ENCODE peak calls at places on chromosomes 13 and 19, in five cellular contexts. R is H1, Q is HepG2, E is GM12878, C is K562. L is an unnamed sample.

GRCh38 chr13:109665781-109666249 is 120.6 kb downstream of the IRS2 start:
- DNase-seq in C (no peak), E (no peak), R (no peak), Q (no peak), L (no peak)

GRCh38 chr19:4555657-4556561 is 3.6 kb downstream of the SEMA6B start:
- DNase-seq in Q (no peak), R (peak), C (peak), E (no peak), L (no peak)

GRCh38 chr13:46207828-46208227 is 3.9 kb upstream of the LRRC63 start:
- DNase-seq in C (no peak), Q (no peak), E (no peak), R (no peak), L (no peak)

GRCh38 chr19:9597027-9597426 is 12.7 kb upstream of the ZNF121 start:
- DNase-seq in E (no peak), Q (no peak), C (no peak), R (no peak), L (no peak)

GRCh38 chr13:36815069-36815468 is 4.0 kb upstream of the RFXAP start:
- DNase-seq in Q (peak), E (no peak), C (peak), R (no peak), L (no peak)

GRCh38 chr19:55301459-55302331 is 17.9 kb downstream of the BRSK1 start:
- DNase-seq in R (peak), E (peak), Q (peak), C (peak), L (peak)

GRCh38 chr13:114231886-114232285 is 2.8 kb upstream of the CDC16 start:
- DNase-seq in Q (no peak), C (no peak), R (no peak), E (no peak), L (no peak)

GRCh38 chr19:51018745-51019543 is 565 bp downstream of the KLK10 start:
- DNase-seq in E (no peak), Q (no peak), R (peak), C (no peak), L (no peak)

GRCh38 chr13:66689628-66690027 is 540.5 kb downstream of the PCDH9 start:
- DNase-seq in E (no peak), Q (no peak), C (no peak), R (no peak), L (no peak)

GRCh38 chr13:25171170-25171516 is 945 bp downstream of the AMER2 start:
- DNase-seq in R (no peak), Q (no peak), E (no peak), C (no peak), L (no peak)

GRCh38 chr19:11058246-11059030 is 30.8 kb upstream of the LDLR start:
- DNase-seq in C (no peak), Q (no peak), R (no peak), E (no peak), L (no peak)

DNA sequence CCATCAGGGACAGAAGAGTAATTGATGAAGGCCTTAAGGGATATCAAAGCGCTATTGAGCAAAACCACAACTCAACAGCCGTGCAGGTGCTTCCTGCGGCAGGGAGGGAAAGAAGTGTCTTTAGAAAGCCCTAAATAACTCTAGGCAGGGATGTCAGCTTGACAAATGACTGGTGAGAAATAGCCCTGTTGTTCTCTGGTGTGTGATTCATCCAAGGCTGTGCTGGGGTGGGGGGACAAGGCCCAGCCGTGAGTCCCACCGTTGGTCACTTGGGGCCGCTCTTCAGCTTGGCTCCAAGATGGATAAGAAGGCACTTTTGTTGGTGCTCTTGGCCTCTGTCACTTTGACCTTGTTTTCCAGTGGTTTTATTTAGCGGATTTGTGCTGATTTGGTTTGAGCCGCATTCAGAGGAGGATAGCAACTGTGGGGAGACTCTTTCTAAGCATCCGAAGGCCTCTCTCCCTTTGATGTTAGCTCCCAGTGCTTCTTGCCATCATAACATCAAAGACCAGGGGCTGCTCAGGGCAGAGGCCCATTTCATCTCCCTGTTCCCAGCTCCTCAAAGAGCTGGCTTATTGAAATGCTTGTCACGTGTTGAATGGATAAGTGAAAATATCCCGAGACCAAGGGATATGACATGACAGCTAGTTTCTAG is 130.3 kb upstream of the SERP2 start:
- DNase-seq in C (peak), Q (peak), R (peak), E (no peak), L (no peak)
- TF ChIP-seq POLR2AphosphoS5 in C (no peak), Q (no peak), R (no peak), E (no peak), L (no peak)

DNA sequence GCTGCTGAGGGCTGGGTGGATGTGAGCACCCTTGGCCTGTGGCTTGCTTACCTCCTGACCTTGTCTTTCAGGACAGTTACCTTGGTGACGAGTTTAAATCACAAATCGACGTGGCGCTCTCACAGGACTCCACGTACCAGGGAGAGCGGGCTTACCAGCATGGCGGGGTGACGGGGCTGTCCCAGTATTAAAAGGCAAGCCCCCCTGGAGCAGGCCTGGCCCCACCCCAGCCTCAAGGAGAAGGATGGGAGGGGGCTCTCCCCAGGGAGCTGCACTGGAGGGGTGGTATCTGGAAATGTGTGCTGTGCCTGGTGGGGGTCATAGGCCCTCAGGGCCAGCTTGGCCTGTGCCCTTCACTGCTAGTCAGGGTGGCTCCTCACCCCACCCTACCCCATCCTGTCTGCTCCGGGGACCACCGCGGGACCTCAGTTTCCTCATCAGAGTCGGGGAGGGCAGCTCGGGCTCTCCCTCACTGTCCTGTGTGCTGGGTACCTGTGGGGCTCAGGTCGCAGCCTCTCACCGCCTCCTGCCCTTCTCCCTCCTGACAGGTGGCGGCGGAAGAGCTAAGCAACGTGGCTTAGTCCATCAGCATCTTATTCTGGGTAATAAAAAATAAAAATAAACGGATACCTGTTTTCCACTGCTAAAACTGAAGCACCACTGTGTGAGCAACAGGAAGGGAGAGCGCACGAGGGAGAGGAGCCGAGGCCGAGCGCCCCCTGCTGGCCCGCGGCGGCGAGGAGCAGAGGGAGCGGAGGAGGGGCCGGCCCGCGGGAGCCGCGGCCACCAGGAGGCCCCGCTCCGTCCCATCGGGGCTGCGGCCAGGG is 29.8 kb downstream of the CERS1 start:
- DNase-seq in C (peak), R (peak), Q (peak), E (no peak), L (no peak)
- TF ChIP-seq GABPA in C (no peak), R (peak), Q (no peak), E (no peak), L (no peak)

GRCh38 chr19:18282788-18283141 is 1.3 kb upstream of the JUND start:
- DNase-seq in Q (peak), R (no peak), C (peak), E (no peak), L (peak)
- TF ChIP-seq POLR2AphosphoS5 in Q (no peak), R (no peak), C (peak), E (no peak), L (no peak)

DNA sequence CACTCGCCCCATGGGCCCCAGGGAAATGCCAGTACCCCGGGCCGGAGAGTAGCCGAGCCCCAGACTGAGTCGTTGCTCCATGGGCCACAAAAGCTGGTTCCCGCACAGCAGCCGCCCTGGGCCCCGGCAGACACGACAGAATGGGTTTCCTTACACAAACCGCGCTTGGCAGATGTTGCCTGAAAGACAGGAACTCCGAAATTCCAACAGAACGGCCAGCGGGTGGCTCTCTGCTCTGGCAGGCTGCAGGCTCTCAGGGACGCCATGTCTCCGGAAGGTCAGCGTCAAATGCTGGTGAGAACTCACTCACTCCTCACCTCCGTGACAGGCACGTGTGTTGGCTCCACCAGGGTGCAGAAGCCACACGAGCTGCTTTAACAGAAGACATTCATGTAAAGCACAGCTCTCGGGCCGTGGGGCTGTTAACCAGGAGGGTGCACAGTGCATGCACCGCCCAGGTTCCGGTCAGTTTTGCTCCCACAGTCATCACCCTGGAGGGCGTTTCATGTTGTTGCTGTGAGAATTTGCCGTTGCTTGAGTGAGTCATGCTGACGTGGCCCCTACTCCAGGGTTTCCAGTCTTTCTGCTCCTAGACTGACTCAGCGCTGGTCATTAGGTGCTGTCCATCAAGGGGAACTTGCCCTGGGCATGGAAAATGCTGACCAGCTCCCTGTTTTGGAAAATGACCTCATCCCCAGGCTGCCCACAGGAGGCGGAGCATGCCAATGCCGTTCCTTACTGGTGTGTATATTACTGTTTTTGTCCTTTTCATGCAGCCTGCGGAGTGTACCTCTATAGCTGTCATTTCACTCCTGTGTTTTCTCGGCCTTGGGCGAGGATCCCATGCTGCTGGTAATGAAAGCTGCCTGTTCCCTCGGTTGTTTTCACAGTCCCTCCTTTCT is 44.8 kb downstream of the ANKRD10 start:
- DNase-seq in E (no peak), C (peak), Q (peak), R (peak), L (peak)
- TF ChIP-seq GABPA in E (no peak), C (peak), Q (no peak), R (no peak), L (no peak)

DNA sequence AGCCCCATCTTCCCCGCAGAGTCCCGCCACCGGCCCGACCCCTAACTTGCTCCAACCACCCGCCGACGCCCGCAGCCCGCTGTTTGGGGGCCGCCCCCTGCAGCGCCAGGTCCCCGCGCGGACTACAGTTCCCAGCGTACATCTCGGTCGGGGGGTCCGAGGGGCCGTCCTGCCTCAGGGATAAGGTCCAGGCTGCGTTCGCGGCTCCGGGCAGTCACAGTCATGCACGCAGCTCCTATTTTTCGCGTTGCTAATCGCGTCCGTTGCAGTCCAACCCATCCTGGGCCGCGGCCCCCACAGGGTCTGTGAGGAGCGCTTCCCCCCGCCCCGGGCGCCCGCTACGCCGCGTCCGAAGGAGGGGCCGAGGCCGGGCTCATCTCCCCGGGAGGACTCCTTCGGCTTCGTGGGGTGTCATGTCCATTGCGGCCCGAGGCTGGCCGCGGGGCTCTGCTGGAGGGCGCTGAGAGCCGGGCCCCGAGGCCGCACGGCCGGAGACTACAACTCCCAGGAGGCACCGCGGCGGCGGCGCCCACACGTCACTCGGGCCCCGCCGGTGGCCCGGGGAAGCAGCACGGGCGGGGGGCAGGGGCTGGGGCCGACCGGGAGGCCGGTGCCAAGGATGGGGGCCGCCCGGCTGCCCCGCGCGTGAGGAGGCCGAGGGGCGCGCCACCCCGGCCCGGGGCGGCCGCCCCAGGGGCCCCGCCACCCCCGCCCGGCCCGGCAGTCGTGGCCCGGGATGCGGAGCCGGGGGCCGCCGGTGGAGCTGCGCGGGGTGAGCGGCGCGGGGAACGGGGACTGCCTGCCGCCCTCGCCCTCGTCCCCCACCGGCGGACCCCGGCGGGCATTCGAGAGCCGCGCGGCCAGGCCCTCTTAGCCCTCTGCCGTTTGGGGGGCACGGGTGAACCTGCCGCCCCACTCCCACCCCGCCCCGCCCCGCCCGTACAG is at the start of gene MAP3K10:
- DNase-seq in Q (peak), R (peak), E (peak), C (peak), L (peak)
- TF ChIP-seq POLR2AphosphoS5 in Q (peak), R (no peak), E (no peak), C (no peak), L (no peak)

DNA sequence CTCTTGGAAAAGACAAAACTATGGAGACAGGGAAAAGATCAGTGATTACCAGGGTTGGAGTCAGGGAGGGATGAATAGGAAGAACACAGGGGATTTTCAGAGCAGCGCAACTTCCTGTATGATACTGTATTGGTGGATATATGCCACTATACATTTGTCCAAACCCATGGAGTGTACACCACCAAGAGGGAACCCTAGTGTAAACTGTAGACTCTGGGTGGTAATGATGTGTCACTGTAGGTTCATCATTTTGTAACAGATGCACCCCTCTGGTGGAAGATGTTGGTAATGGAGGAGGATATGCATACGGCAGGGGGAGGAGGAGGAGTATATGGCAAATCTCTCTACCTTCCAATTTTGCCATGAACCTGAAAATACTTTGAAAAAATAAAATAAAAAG is 68.1 kb downstream of the UFM1 start:
- DNase-seq in C (peak), R (peak), Q (peak), E (no peak), L (no peak)
- TF ChIP-seq GABPA in C (no peak), R (no peak), Q (no peak), E (no peak), L (no peak)

GRCh38 chr13:42177189-42177588 is 94.8 kb upstream of the AKAP11 start:
- DNase-seq in C (no peak), R (no peak), Q (no peak), E (no peak), L (no peak)

GRCh38 chr13:42176286-42176685 is 95.7 kb upstream of the AKAP11 start:
- DNase-seq in Q (no peak), C (no peak), R (no peak), E (no peak), L (no peak)

GRCh38 chr13:42181381-42181953 is 90.5 kb upstream of the AKAP11 start:
- DNase-seq in Q (no peak), E (no peak), C (no peak), R (no peak), L (no peak)
- TF ChIP-seq POLR2AphosphoS5 in Q (no peak), E (no peak), C (no peak), R (no peak), L (no peak)

DNA sequence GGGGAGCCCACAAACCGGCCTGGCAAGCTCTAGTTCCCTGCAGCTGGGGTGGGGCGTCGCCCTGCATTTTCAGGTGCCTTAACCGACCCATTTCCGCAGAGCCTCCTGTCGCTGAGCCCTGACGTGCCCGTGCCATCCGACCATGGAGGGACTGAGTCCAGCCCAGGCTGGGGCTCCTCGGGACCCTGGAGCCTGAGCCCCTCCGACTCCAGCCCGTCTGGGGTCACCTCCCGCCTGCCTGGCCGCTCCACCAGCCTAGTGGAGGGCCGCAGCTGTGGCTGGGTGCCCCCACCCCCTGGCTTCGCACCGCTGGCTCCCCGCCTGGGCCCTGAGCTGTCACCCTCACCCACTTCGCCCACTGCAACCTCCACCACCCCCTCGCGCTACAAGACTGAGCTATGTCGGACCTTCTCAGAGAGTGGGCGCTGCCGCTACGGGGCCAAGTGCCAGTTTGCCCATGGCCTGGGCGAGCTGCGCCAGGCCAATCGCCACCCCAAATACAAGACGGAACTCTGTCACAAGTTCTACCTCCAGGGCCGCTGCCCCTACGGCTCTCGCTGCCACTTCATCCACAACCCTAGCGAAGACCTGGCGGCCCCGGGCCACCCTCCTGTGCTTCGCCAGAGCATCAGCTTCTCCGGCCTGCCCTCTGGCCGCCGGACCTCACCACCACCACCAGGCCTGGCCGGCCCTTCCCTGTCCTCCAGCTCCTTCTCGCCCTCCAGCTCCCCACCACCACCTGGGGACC is 1.2 kb downstream of the ZFP36 start:
- DNase-seq in C (peak), R (peak), Q (no peak), E (no peak), L (no peak)
- TF ChIP-seq GABPA in C (no peak), R (no peak), Q (no peak), E (no peak), L (no peak)

GRCh38 chr19:30284209-30284608 is 88.0 kb upstream of the ZNF536 start:
- DNase-seq in E (no peak), R (no peak), C (no peak), Q (no peak), L (no peak)

GRCh38 chr19:30286378-30286777 is 85.8 kb upstream of the ZNF536 start:
- DNase-seq in E (no peak), Q (no peak), R (no peak), C (no peak), L (no peak)

GRCh38 chr19:30287259-30287658 is 84.9 kb upstream of the ZNF536 start:
- DNase-seq in E (no peak), Q (no peak), R (no peak), C (no peak), L (no peak)

GRCh38 chr19:30283556-30283955 is 88.6 kb upstream of the ZNF536 start:
- DNase-seq in R (no peak), E (no peak), C (no peak), Q (no peak), L (no peak)

GRCh38 chr19:30284885-30285284 is 87.3 kb upstream of the ZNF536 start:
- DNase-seq in C (no peak), R (no peak), E (no peak), Q (no peak), L (no peak)
- TF ChIP-seq POLR2AphosphoS5 in C (no peak), R (no peak), E (no peak), Q (no peak), L (no peak)